ENCODE peak calls at places on chromosomes 12 and 14, in five cellular contexts. I is PC-3, M is gastrocnemius medialis, G is hepatocyte, W is right lobe of liver. E is an unnamed sample.

GRCh38 chr12:111413442-111414086 is 7.8 kb downstream of the SH2B3 start:
- DNase-seq in M (peak; percentile 79), I (peak; percentile 59), G (no peak), W (peak; percentile 83), E (no peak)

GRCh38 chr14:56175773-56176172 is 57.6 kb downstream of the PELI2 start:
- DNase-seq in W (no peak), I (no peak), G (no peak), M (no peak), E (no peak)

GRCh38 chr12:58489394-58489793 is 430.9 kb downstream of the LRIG3 start:
- DNase-seq in I (no peak), G (no peak), M (no peak), W (peak; percentile 16), E (no peak)

GRCh38 chr12:11638271-11638916 is 11.1 kb upstream of the ETV6 start:
- DNase-seq in W (no peak), G (no peak), I (no peak), M (no peak), E (no peak)

GRCh38 chr12:121580959-121581680 is at the start of gene KDM2B:
- DNase-seq in W (peak; percentile 31), M (no peak), I (peak; percentile 59), G (peak; percentile 50), E (no peak)

GRCh38 chr14:106605548-106606448 is 1079.4 kb downstream of the TMEM121 start:
- DNase-seq in M (no peak), G (no peak), I (no peak), W (peak; percentile 35), E (no peak)

GRCh38 chr14:74658535-74659130 is 46.6 kb upstream of the LTBP2 start:
- DNase-seq in M (no peak), I (peak; percentile 58), W (no peak), G (no peak), E (no peak)

GRCh38 chr12:31897791-31898503 is 61.3 kb upstream of the RESF1 start:
- DNase-seq in M (peak; percentile 25), W (peak; percentile 36), I (no peak), G (peak; percentile 24), E (no peak)

GRCh38 chr12:103012884-103013283 is 55.4 kb downstream of the ASCL1 start:
- DNase-seq in G (no peak), I (no peak), W (no peak), M (no peak), E (no peak)

GRCh38 chr12:105822131-105823103 is 316.3 kb downstream of the NUAK1 start:
- DNase-seq in M (no peak), G (no peak), I (no peak), W (no peak), E (no peak)

GRCh38 chr12:63079791-63080395 is 71.1 kb downstream of the AVPR1A start:
- DNase-seq in M (no peak), I (no peak), G (no peak), W (no peak), E (no peak)

GRCh38 chr12:4526923-4527546 is 11.7 kb upstream of the RAD51AP1 start:
- DNase-seq in G (no peak), M (no peak), W (no peak), I (peak; percentile 31), E (no peak)

GRCh38 chr14:73728106-73729014 is 14.2 kb upstream of the PNMA1 start:
- DNase-seq in W (peak; percentile 88), M (peak; percentile 83), G (peak; percentile 88), I (peak; percentile 88), E (peak; percentile 50)

GRCh38 chr14:96253140-96253539 is 2.9 kb upstream of the BDKRB1 start:
- DNase-seq in W (no peak), I (peak; percentile 47), G (peak; percentile 78), M (no peak), E (no peak)

GRCh38 chr12:89349814-89350213 is 2.5 kb downstream of the DUSP6 start:
- DNase-seq in W (no peak), G (no peak), M (no peak), I (peak; percentile 82), E (no peak)

GRCh38 chr12:12976366-12976765 is 23.7 kb downstream of the HEBP1 start:
- DNase-seq in M (no peak), I (peak; percentile 90), W (no peak), G (no peak), E (no peak)

GRCh38 chr14:96052541-96053105 is 13.5 kb downstream of the C14orf132 start:
- DNase-seq in W (no peak), G (no peak), M (no peak), I (no peak), E (no peak)

GRCh38 chr14:95341564-95341963 is 21.9 kb upstream of the CLMN start:
- DNase-seq in M (no peak), G (no peak), W (no peak), I (no peak), E (no peak)

GRCh38 chr14:92751819-92752218 is 3.4 kb upstream of the LGMN start:
- DNase-seq in G (no peak), M (no peak), I (no peak), W (no peak), E (no peak)

GRCh38 chr14:30214014-30214413 is 286.4 kb upstream of the PRKD1 start:
- DNase-seq in I (peak; percentile 12), G (no peak), W (no peak), M (no peak), E (no peak)

GRCh38 chr12:5554711-5555110 is 122.8 kb downstream of the NTF3 start:
- DNase-seq in I (no peak), M (no peak), W (no peak), G (no peak), E (no peak)

GRCh38 chr12:5556946-5557673 is 125.2 kb downstream of the NTF3 start:
- DNase-seq in W (no peak), G (no peak), M (no peak), I (no peak), E (no peak)

GRCh38 chr12:5560242-5560641 is 128.3 kb downstream of the NTF3 start:
- DNase-seq in G (no peak), W (no peak), I (no peak), M (no peak), E (no peak)

GRCh38 chr12:5557906-5558305 is 126.0 kb downstream of the NTF3 start:
- DNase-seq in G (no peak), I (no peak), M (no peak), W (no peak), E (no peak)

GRCh38 chr12:5556033-5556614 is 124.2 kb downstream of the NTF3 start:
- DNase-seq in W (no peak), M (no peak), I (peak; percentile 2), G (no peak), E (no peak)
- TF ChIP-seq CTCF in W (peak; percentile 30), M (no peak), I (peak; percentile 42), G (peak; percentile 16), E (peak; percentile 43)

DNA sequence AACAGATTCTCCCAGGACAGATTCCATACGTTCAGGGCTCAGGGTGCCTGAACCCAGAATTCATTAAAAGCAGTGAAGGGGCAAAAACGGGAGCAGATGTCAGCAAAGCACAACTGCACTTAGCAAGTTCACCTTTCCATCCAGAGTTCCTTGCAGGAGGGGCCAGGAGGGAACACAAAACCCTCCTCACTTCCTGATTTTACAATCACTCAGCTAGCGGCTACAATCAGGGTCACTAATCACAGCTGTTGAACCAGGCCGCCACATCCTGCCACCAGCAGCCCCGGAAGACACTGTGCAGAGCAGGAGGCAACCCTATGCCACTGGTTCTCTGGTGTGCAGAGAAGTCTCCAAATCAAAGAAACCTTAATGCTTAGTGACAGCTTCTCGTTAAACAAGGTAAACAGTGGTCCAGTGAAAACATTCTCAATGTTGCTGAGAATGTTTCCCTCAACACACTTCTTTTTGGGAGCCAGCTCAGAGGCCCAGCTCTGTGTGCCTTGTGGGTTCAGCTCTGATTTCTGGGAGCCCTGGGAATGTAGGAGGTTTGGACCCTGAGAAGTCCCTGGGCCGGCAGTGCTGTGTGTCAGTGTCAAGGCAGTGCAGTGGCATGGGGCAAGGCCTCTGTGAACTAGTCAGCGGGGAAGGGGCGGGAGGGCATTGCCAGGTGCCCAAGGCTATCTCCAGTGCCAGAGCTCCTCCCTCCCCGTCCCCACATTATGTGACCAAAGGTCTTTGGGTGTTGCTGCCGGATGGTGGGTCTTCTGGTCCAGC is 54.5 kb downstream of the VCPKMT start:
- DNase-seq in W (peak; percentile 80), G (peak; percentile 62), I (peak; percentile 63), M (peak; percentile 37), E (no peak)
- H3K4me3 ChIP-seq in W (no peak overlapping the region), G (no peak overlapping the region), I (no peak overlapping the region), M (no peak overlapping the region), E (no peak overlapping the region)

DNA sequence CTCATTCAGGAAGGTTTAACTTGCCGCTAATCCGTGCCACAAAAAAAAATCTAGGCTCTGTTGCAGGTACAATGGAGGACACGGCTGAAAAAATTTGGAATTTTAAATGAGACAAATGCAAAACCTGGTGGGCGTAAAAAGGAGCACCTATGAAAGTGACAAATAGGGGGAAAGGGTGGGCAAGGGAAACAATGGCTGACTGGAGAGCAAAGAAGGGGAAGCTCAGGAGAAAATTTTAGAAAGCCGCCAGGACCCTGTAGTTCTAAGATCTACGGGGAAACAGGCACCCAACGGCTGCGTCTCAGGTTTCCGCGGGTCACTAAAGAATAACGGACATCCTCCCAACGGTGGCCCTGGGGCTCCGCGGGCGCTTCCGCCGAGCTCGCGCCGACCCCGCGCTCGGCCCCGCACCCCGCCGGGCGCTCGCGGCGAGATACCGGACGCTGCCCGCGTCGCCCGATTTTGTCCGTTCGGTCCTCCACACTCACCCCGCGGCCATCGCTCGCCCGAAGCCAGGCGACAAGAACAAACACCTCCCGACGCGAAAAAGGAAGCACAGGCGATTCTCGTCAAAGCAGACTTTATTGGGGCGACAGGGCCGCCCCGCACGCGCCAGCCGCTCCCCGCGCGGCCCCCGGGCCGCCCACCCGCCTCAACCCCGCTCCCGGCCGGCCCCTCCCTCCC is 1.1 kb upstream of the YY1 start:
- DNase-seq in G (peak; percentile 73), M (peak; percentile 51), W (peak; percentile 61), I (peak; percentile 66), E (no peak)
- TF ChIP-seq CTCF in G (no peak), M (peak; percentile 8), W (no peak), I (no peak), E (no peak)

DNA sequence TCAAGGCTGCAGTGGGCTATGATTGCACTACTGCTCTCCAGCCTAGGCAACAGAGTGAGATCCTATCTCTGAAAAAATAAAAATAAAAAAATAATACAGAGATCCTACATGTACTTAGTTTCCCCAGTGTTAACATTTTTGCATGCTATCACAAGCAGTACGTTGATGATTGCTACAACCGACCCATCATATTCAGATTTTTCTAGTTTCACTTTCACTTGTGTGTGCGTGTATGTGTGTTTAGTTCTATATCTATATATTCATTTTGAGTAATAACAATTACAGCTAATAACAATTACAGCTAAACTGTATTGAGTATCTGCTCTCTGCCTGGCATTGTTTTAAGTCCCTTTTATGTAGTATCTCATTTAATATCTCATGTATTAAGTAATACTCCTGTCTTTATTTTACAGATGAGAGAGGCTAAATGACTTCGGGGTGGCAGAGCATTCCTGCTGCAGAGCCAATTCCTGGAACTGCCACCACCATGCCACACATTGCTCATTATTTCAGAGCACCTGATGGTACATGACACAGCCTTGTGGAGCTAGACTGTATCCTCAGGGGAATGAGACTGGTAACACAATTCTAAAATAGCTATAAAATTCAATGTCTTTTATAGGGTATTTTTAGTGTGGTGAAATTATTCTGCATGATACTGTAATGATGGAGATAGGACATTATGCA is 153.1 kb downstream of the BCAT1 start:
- DNase-seq in I (no peak), G (no peak), M (no peak), W (no peak), E (no peak)
- H3K4me3 ChIP-seq in I (peak overlapping the region; percentile 43), G (no peak overlapping the region), M (peak overlapping the region; percentile 9), W (peak overlapping the region; percentile 19), E (peak overlapping the region; percentile 13)

E was measured in LNCaP clone FGC.